ENCODE peak calls at places on chromosomes 2 and 18, in nine cellular contexts. J, V, I, N, A, L, U, H and Q are unnamed samples.

GRCh38 chr2:223044092-223044836 is 7.7 kb upstream of the KCNE4 start:
- DNase-seq in J (no peak), V (no peak), I (no peak), N (peak; percentile 54), A (no peak), L (no peak), U (no peak), H (no peak), Q (no peak)

GRCh38 chr2:238267341-238267710 is 21.1 kb downstream of the PER2 start:
- DNase-seq in J (peak; percentile 42), V (no peak), I (peak; percentile 34), N (no peak), A (peak; percentile 91), L (no peak), U (no peak), H (no peak), Q (no peak)

GRCh38 chr2:224574423-224575084 is 10.6 kb downstream of the CUL3 start:
- DNase-seq in J (no peak), V (no peak), I (no peak), N (no peak), A (no peak), L (no peak), U (no peak), H (no peak), Q (no peak)

GRCh38 chr2:224369028-224369632 is 32.8 kb downstream of the FAM124B start:
- DNase-seq in J (peak; percentile 49), V (no peak), I (peak; percentile 77), N (no peak), A (peak; percentile 20), L (peak; percentile 41), U (peak; percentile 81), H (peak; percentile 65), Q (no peak)

GRCh38 chr2:18719978-18720775 is 130.8 kb upstream of the NT5C1B start:
- DNase-seq in J (peak; percentile 58), V (no peak), I (peak; percentile 82), N (peak; percentile 52), A (peak; percentile 70), L (no peak), U (peak; percentile 76), H (peak; percentile 34), Q (no peak)

GRCh38 chr2:134623796-134624195 is 95.0 kb downstream of the TMEM163 start:
- DNase-seq in J (no peak), V (no peak), I (no peak), N (no peak), A (no peak), L (no peak), U (no peak), H (no peak), Q (no peak)

GRCh38 chr2:170660406-170660805 is 54.7 kb upstream of the SP5 start:
- DNase-seq in J (peak; percentile 1), V (peak; percentile 18), I (no peak), N (peak; percentile 5), A (no peak), L (no peak), U (peak; percentile 13), H (peak; percentile 32), Q (no peak)

GRCh38 chr2:30040147-30040546 is 106.7 kb upstream of the YPEL5 start:
- DNase-seq in J (no peak), V (no peak), I (peak; percentile 37), N (no peak), A (peak; percentile 30), L (no peak), U (no peak), H (no peak), Q (no peak)

GRCh38 chr18:65788373-65788772 is 37.6 kb downstream of the CDH7 start:
- DNase-seq in J (no peak), V (peak; percentile 21), I (peak; percentile 63), N (no peak), A (no peak), L (no peak), U (no peak), H (no peak), Q (no peak)

GRCh38 chr2:45930396-45930792 is 278.9 kb downstream of the PRKCE start:
- DNase-seq in J (peak; percentile 74), V (no peak), I (peak; percentile 22), N (no peak), A (peak; percentile 39), L (no peak), U (no peak), H (no peak), Q (no peak)

GRCh38 chr18:8380006-8380405 is 229.2 kb upstream of the RAB12 start:
- DNase-seq in J (no peak), V (no peak), I (no peak), N (no peak), A (no peak), L (no peak), U (no peak), H (no peak), Q (no peak)

GRCh38 chr2:219723311-219723710 is 95.9 kb downstream of the SLC4A3 start:
- DNase-seq in J (no peak), V (no peak), I (no peak), N (no peak), A (no peak), L (no peak), U (no peak), H (no peak), Q (no peak)

GRCh38 chr18:50944245-50944917 is 23.5 kb upstream of the ELAC1 start:
- DNase-seq in J (no peak), V (no peak), I (peak; percentile 1), N (no peak), A (no peak), L (no peak), U (peak; percentile 5), H (no peak), Q (no peak)

DNA sequence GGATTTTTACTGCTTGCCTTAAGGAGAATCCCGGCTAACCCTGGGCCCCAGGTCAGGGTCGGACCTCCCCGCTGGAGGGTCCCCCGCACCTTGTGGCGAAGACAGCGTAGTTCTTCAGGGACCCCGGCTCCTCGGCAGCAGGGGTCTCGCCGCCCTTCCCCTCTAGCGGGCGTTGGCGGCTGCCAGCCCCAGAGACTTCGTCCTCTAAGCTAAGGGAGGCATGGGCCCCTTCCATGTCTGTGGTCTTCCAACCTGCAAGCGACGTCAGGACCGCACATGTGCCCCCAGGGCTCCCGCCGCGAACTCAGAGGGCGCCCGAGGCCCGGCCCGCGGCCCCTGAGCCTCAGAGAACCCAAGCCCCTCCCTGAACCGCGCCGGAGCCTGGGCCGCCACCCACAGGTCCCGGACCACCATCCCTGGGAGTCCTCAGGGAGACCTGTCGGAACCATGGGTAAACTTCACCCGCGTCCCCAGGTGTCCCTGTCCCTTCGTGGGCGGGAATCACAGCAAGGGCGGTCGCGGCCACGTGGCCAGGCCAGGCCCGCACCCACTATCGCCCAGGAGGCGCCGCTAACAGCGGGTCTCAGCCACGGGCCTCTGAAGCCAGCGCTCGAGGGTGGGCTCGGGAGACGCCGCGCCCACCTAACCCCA is 562 bp downstream of the ANKMY1 start:
- DNase-seq in J (no peak), V (peak; percentile 22), I (no peak), N (no peak), A (no peak), L (no peak), U (peak; percentile 20), H (no peak), Q (peak; percentile 79)
- H3K4me1 ChIP-seq in J (peaks cover 5% of the 10 kb centered on the region), V (peaks cover 28% of the 10 kb centered on the region), I (peaks cover 22% of the 10 kb centered on the region), N (peaks cover 32% of the 10 kb centered on the region), A (peaks cover 30% of the 10 kb centered on the region), L (peaks cover 7% of the 10 kb centered on the region), U (peaks cover 39% of the 10 kb centered on the region), H (peaks cover 5% of the 10 kb centered on the region), Q (peaks cover 9% of the 10 kb centered on the region)

GRCh38 chr2:61762292-61762691 is 91.6 kb downstream of the FAM161A start:
- DNase-seq in J (no peak), V (no peak), I (peak; percentile 12), N (no peak), A (no peak), L (no peak), U (no peak), H (no peak), Q (no peak)
- H3K9ac ChIP-seq in J (no peak overlapping the region), V (no peak overlapping the region), I (peak overlapping the region; percentile 96), N (no peak overlapping the region), A (no peak overlapping the region), L (no peak overlapping the region), U (no peak overlapping the region), H (no peak overlapping the region), Q (no peak overlapping the region)

GRCh38 chr2:144253743-144254142 is 266.2 kb downstream of the ZEB2 start:
- DNase-seq in J (no peak), V (no peak), I (no peak), N (no peak), A (no peak), L (no peak), U (no peak), H (no peak), Q (no peak)

GRCh38 chr2:144252694-144253093 is 267.2 kb downstream of the ZEB2 start:
- DNase-seq in J (no peak), V (no peak), I (no peak), N (no peak), A (no peak), L (no peak), U (no peak), H (no peak), Q (no peak)

GRCh38 chr2:144258154-144258553 is 261.8 kb downstream of the ZEB2 start:
- DNase-seq in J (no peak), V (no peak), I (no peak), N (no peak), A (no peak), L (no peak), U (no peak), H (no peak), Q (no peak)

GRCh38 chr2:144256996-144257707 is 262.8 kb downstream of the ZEB2 start:
- DNase-seq in J (peak; percentile 34), V (no peak), I (no peak), N (no peak), A (peak; percentile 35), L (no peak), U (peak; percentile 58), H (peak; percentile 84), Q (no peak)

DNA sequence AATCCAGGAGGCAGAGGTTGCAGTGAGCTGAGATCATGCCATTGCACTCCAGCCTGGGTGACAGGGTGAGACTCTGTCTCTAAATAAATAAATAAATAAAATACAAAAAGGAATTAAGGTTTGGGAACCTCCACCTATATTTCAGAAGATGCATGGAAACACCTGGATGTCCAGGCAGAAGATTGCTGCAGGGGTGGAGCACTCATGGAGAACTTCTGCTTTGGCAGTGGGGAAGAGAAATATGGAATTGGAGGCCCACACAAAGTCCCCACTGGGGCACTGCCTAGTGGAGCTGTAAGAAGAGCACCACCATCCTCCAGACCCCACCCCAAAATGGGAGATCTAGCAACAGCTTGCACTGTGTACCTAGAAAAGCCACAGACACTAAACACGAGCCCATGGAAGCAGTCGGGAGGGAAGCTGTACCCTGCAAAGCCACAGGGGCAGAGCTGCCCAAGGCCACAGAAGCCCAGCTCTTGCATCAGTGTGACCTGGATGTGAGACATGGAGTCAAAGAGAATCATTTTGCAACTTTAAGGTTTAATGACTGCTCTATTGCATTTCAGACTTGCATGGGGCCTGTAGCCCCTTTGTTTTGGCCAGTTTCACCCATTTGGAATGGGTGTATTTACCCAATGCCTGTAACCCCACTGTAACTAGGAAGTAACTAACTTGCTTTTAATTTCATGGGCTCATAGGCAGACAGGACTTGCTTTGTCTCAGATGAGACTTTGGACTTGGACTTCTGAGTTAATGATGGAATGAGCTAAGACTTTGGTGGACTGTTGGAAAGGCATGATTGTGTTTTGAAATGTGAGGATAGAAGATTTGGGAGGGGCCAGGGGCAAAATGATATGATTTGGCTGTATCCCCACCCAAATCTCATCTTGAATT is 265.3 kb downstream of the ZEB2 start:
- DNase-seq in J (no peak), V (no peak), I (no peak), N (no peak), A (no peak), L (no peak), U (no peak), H (no peak), Q (no peak)
- H3K9me3 ChIP-seq in J (peaks cover 15% of the 10 kb centered on the region), V (peaks cover 10% of the 10 kb centered on the region), I (no peaks in the 10 kb centered on the region), N (no peaks in the 10 kb centered on the region), A (peaks cover 11% of the 10 kb centered on the region), L (peaks cover 52% of the 10 kb centered on the region), U (peaks cover 34% of the 10 kb centered on the region), H (no peaks in the 10 kb centered on the region), Q (no peaks in the 10 kb centered on the region)

GRCh38 chr2:126657146-126657635 is 1.2 kb downstream of the GYPC start:
- DNase-seq in J (peak; percentile 98), V (peak; percentile 42), I (peak; percentile 4), N (no peak), A (peak; percentile 0), L (no peak), U (peak; percentile 86), H (peak; percentile 99), Q (peak; percentile 87)
- H3K4me1 ChIP-seq in J (peaks cover 19% of the 10 kb centered on the region), V (no peaks in the 10 kb centered on the region), I (no peaks in the 10 kb centered on the region), N (peaks cover 28% of the 10 kb centered on the region), A (peaks cover 21% of the 10 kb centered on the region), L (peaks cover 23% of the 10 kb centered on the region), U (peaks cover 54% of the 10 kb centered on the region), H (peaks cover 14% of the 10 kb centered on the region), Q (no peaks in the 10 kb centered on the region)